ENCODE peak calls at places on chromosomes 11 and 22, in four cellular contexts. One of them, this sample, is unnamed.

GRCh38 chr11:118715837-118716260 is 36.4 kb upstream of the TREH start:
- DNase-seq in thoracic aorta: no peak
- DNase-seq in AG04450: no peak
- DNase-seq in upper lobe of right lung: no peak
- DNase-seq in this sample: no peak

GRCh38 chr11:63841554-63841953 is 2.6 kb downstream of the MARK2 start:
- DNase-seq in thoracic aorta: no peak
- DNase-seq in upper lobe of right lung: peak
- DNase-seq in AG04450: no peak
- DNase-seq in this sample: no peak

GRCh38 chr22:17719911-17720310 is 54.4 kb downstream of the BID start:
- DNase-seq in upper lobe of right lung: no peak
- DNase-seq in AG04450: no peak
- DNase-seq in thoracic aorta: no peak
- DNase-seq in this sample: no peak

GRCh38 chr11:16863382-16863781 is 124.9 kb downstream of the C11orf58 start:
- DNase-seq in AG04450: no peak
- DNase-seq in upper lobe of right lung: no peak
- DNase-seq in thoracic aorta: no peak
- DNase-seq in this sample: no peak

GRCh38 chr11:118895093-118896039 is 11.7 kb downstream of the CXCR5 start:
- DNase-seq in thoracic aorta: no peak
- DNase-seq in upper lobe of right lung: no peak
- DNase-seq in AG04450: no peak
- DNase-seq in this sample: no peak

GRCh38 chr11:128624269-128625170 is 37.2 kb upstream of the ETS1 start:
- DNase-seq in AG04450: no peak
- DNase-seq in upper lobe of right lung: no peak
- DNase-seq in thoracic aorta: no peak
- DNase-seq in this sample: no peak

GRCh38 chr11:90930252-90930651 is 707.4 kb upstream of the CHORDC1 start:
- DNase-seq in AG04450: no peak
- DNase-seq in upper lobe of right lung: no peak
- DNase-seq in thoracic aorta: no peak
- DNase-seq in this sample: no peak

GRCh38 chr11:12158926-12159325 is 48.5 kb downstream of the MICAL2 start:
- DNase-seq in upper lobe of right lung: no peak
- DNase-seq in thoracic aorta: no peak
- DNase-seq in AG04450: no peak
- DNase-seq in this sample: no peak

GRCh38 chr11:68946416-68947090 is 34.2 kb downstream of the MRGPRD start:
- DNase-seq in AG04450: peak
- DNase-seq in upper lobe of right lung: no peak
- DNase-seq in thoracic aorta: no peak
- DNase-seq in this sample: no peak

GRCh38 chr22:50600541-50600940 is at the start of gene MAPK8IP2:
- DNase-seq in AG04450: no peak
- DNase-seq in thoracic aorta: no peak
- DNase-seq in upper lobe of right lung: no peak
- DNase-seq in this sample: no peak

GRCh38 chr11:14908214-14908880 is 16.3 kb upstream of the CYP2R1 start:
- DNase-seq in upper lobe of right lung: no peak
- DNase-seq in thoracic aorta: no peak
- DNase-seq in AG04450: no peak
- DNase-seq in this sample: no peak

GRCh38 chr22:37796079-37796478 is 11.7 kb upstream of the GCAT start:
- DNase-seq in thoracic aorta: no peak
- DNase-seq in AG04450: no peak
- DNase-seq in upper lobe of right lung: no peak
- DNase-seq in this sample: no peak

GRCh38 chr11:103480421-103480820 is 371.2 kb downstream of the DYNC2H1 start:
- DNase-seq in upper lobe of right lung: no peak
- DNase-seq in AG04450: no peak
- DNase-seq in thoracic aorta: no peak
- DNase-seq in this sample: no peak

GRCh38 chr11:131796541-131796940 is 426.1 kb downstream of the NTM start:
- DNase-seq in upper lobe of right lung: no peak
- DNase-seq in AG04450: no peak
- DNase-seq in thoracic aorta: no peak
- DNase-seq in this sample: no peak

GRCh38 chr11:33864479-33864878 is 27.4 kb downstream of the LMO2 start:
- DNase-seq in upper lobe of right lung: no peak
- DNase-seq in thoracic aorta: no peak
- DNase-seq in AG04450: no peak
- DNase-seq in this sample: no peak

GRCh38 chr11:33869511-33870422 is 22.1 kb downstream of the LMO2 start:
- DNase-seq in upper lobe of right lung: peak
- DNase-seq in AG04450: no peak
- DNase-seq in thoracic aorta: no peak
- DNase-seq in this sample: no peak

GRCh38 chr11:33867566-33867965 is 24.3 kb downstream of the LMO2 start:
- DNase-seq in thoracic aorta: no peak
- DNase-seq in upper lobe of right lung: no peak
- DNase-seq in AG04450: no peak
- DNase-seq in this sample: no peak

GRCh38 chr11:33868646-33869461 is 23.0 kb downstream of the LMO2 start:
- DNase-seq in thoracic aorta: no peak
- DNase-seq in AG04450: no peak
- DNase-seq in upper lobe of right lung: no peak
- DNase-seq in this sample: no peak

GRCh38 chr11:33867996-33868645 is 23.8 kb downstream of the LMO2 start:
- DNase-seq in AG04450: no peak
- DNase-seq in thoracic aorta: no peak
- DNase-seq in upper lobe of right lung: no peak
- DNase-seq in this sample: no peak
- H3K27ac ChIP-seq in AG04450: no peak
- H3K27ac ChIP-seq in thoracic aorta: peak
- H3K27ac ChIP-seq in upper lobe of right lung: peak
- H3K27ac ChIP-seq in this sample: no peak

DNA sequence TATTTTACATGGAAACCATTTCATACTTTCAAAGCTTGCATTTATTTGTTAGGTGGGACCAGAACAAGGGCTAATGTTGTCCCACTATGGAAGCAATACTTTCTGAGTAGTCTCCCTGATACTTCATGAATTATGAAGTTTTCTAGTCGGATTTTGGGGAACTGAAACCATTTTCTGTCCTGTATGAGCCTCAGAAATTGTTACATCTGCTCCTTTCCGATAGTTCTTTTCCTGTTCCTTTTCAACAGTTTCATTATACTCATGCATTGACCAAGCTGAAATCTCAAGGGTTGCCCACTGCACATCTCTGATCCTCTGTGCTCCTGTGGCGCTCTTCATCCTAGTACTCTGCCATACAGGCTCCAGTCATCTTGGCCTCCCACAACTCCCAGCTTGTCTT is 31.5 kb upstream of the GLYATL1 start:
- DNase-seq in thoracic aorta: no peak
- DNase-seq in AG04450: no peak
- DNase-seq in upper lobe of right lung: no peak
- DNase-seq in this sample: no peak
- H3K27ac ChIP-seq in thoracic aorta: no peak
- H3K27ac ChIP-seq in AG04450: no peak
- H3K27ac ChIP-seq in upper lobe of right lung: no peak
- H3K27ac ChIP-seq in this sample: no peak

DNA sequence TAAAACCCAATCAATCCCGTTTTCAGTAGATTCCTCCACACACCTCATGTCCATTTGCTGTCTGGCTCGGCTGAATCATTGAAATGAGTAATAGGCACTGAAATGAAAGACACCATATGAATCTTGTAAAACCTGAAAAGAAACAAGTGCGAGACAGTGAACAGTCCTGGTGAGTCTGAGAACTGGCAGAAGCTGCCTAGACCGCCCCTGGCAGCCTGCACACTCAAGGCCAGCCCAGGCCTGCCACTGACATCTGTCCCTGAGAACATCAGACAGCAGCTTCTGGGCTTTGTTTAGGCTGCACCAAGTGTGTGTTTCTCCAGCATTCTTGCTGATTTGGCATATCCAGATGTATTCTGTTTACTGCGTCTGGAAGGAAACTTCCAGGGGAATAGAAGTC is 44.8 kb downstream of the ENDOD1 start:
- DNase-seq in thoracic aorta: no peak
- DNase-seq in AG04450: no peak
- DNase-seq in upper lobe of right lung: no peak
- DNase-seq in this sample: peak
- H3K27ac ChIP-seq in thoracic aorta: no peak
- H3K27ac ChIP-seq in AG04450: no peak
- H3K27ac ChIP-seq in upper lobe of right lung: no peak
- H3K27ac ChIP-seq in this sample: peak

DNA sequence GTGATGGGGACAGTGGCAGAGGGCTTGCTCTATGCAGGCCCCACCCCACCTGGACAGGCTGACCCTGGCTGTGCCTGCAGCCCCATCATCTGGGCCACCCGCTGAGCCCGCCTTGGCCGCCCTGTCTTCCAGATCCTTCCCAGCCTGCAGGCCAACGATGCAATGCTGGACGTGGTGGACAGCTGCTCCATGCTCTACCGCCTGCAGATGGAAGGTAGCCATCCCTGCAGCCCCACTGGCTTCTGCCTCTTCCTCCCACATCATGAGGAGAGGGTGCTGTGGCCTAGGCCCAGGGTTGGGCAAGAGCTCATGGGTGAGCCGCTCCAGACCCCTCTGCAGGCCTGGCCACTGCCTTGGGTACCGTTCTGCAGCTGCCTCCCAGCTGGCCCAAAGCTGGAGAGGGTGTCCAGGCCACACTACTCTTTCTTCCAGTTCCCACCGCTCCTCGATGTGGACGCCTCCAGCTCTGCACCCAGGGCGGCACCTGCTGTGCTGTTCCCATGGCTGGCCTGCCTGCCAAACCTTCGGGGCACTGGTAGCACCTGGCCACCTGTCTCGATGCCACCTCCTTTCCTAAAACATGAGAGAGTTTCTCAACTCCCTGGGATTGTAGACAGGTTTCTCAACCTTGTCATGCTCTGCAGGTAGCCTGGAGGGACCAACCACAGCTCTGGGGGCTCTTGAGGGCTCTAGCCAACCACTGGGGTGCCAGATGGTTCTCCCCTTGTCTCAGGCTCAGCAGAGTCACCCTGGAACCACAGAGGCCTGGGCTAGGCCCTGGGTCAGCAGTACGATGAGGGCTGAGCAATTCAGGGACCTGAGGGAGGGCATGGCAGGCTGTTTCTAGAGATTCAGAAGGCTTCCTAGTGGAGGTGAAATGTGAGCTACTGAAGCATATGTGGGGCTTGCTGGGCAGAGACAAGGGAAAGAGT is 9.5 kb upstream of the GTSE1 start:
- DNase-seq in thoracic aorta: no peak
- DNase-seq in AG04450: no peak
- DNase-seq in upper lobe of right lung: no peak
- DNase-seq in this sample: no peak
- H3K27ac ChIP-seq in thoracic aorta: no peak
- H3K27ac ChIP-seq in AG04450: no peak
- H3K27ac ChIP-seq in upper lobe of right lung: peak
- H3K27ac ChIP-seq in this sample: no peak

This sample was measured in epithelial cell of prostate.